ENCODE peak calls at places on chromosomes 6 and 20, in four cellular contexts. D is neuronal stem cell, A is IMR-90, W is H9. L is an unnamed sample.

GRCh38 chr20:60474385-60474910 is 516.2 kb downstream of the CDH26 start:
- DNase-seq in D (no peak), A (no peak), W (no peak), L (no peak)

GRCh38 chr6:151682922-151683321 is 124.6 kb upstream of the ESR1 start:
- DNase-seq in D (no peak), A (no peak), W (no peak), L (no peak)

GRCh38 chr6:104201557-104201956 is 658.2 kb downstream of the HACE1 start:
- DNase-seq in D (no peak), A (no peak), W (no peak), L (no peak)

GRCh38 chr6:159249150-159249549 is 80.0 kb downstream of the FNDC1 start:
- DNase-seq in D (no peak), A (no peak), W (no peak), L (no peak)

GRCh38 chr6:137389150-137389664 is 105.0 kb downstream of the OLIG3 start:
- DNase-seq in D (no peak), A (no peak), W (no peak), L (peak)

GRCh38 chr6:36113049-36113448 is 17.3 kb upstream of the MAPK13 start:
- DNase-seq in D (no peak), A (no peak), W (no peak), L (peak)

GRCh38 chr20:38164624-38165088 is 414 bp downstream of the TGM2 start:
- DNase-seq in D (no peak), A (no peak), W (no peak), L (no peak)

GRCh38 chr6:142602972-142603371 is 301.2 kb downstream of the ADGRG6 start:
- DNase-seq in D (no peak), A (no peak), W (no peak), L (no peak)

GRCh38 chr20:36238153-36238552 is 1.9 kb downstream of the AAR2 start:
- DNase-seq in D (no peak), A (no peak), W (no peak), L (no peak)

GRCh38 chr6:72616406-72617015 is 5.4 kb upstream of the KCNQ5 start:
- DNase-seq in D (no peak), A (peak), W (no peak), L (peak)

GRCh38 chr20:50789968-50790650 is 4.8 kb upstream of the BCAS4 start:
- DNase-seq in D (no peak), A (no peak), W (no peak), L (no peak)

GRCh38 chr6:135014353-135014832 is 40.2 kb downstream of the HBS1L start:
- DNase-seq in D (no peak), A (no peak), W (no peak), L (no peak)

GRCh38 chr6:146864300-146864699 is 265.5 kb downstream of the ADGB start:
- DNase-seq in D (no peak), A (no peak), W (no peak), L (no peak)

GRCh38 chr6:154197176-154197850 is 158.3 kb downstream of the OPRM1 start:
- DNase-seq in D (no peak), A (peak), W (no peak), L (peak)

GRCh38 chr20:41654884-41655283 is 36.7 kb upstream of the CHD6 start:
- DNase-seq in D (peak), A (peak), W (peak), L (no peak)

DNA sequence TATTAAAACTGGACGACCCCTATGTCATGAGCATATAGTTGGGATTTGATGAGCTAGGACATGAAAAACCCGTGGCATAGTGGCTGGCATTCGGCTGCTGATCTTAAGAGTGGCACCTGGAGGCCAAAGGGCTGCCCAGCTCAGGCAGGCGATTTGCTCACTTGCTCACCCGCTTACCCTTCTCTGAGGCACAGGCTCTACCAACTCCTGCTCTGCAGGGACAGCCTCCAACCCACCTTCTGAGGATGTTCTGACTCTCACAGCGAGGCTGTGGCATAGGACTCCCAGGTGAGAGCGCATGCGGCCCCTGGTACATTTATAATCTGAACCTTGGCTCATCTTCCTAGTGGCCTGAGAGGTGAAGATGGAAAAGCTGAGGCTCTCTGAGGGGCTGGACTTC is 995 bp downstream of the RSPO4 start:
- DNase-seq in D (no peak), A (no peak), W (peak), L (no peak)
- H3K4me2 ChIP-seq in D (no peak), A (no peak), W (peak), L (no peak)

GRCh38 chr20:13875265-13875811 is 90.5 kb downstream of the NDUFAF5 start:
- DNase-seq in D (no peak), A (no peak), W (no peak), L (no peak)

GRCh38 chr20:13874269-13875158 is 89.7 kb downstream of the NDUFAF5 start:
- DNase-seq in D (no peak), A (no peak), W (no peak), L (no peak)

GRCh38 chr20:13870349-13870748 is 85.5 kb downstream of the NDUFAF5 start:
- DNase-seq in D (no peak), A (no peak), W (peak), L (no peak)

GRCh38 chr20:13877789-13878188 is 93.0 kb downstream of the NDUFAF5 start:
- DNase-seq in D (no peak), A (no peak), W (no peak), L (no peak)

DNA sequence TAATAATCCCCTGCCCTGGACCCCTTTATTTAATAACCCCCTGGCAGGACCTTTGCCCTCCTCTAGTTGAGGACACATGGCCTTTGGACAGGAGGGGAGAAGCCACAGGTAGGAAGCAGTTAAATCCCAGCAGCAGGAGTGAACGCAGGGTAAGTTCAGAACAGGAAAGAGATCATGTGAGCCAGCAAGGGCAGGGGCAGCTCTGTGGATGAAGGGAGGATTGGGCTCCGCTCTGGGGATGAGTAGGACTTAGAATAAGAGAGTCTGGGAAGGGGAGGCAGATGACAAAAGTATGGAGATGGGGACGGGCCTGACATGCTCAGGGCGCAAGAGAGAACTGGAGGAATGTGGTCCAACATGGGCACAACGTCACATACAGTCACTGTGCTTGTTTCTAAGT is 89.0 kb downstream of the NDUFAF5 start:
- DNase-seq in D (no peak), A (no peak), W (peak), L (no peak)
- H4K91ac ChIP-seq in D (no peak), A (no peak), W (no peak), L (no peak)

DNA sequence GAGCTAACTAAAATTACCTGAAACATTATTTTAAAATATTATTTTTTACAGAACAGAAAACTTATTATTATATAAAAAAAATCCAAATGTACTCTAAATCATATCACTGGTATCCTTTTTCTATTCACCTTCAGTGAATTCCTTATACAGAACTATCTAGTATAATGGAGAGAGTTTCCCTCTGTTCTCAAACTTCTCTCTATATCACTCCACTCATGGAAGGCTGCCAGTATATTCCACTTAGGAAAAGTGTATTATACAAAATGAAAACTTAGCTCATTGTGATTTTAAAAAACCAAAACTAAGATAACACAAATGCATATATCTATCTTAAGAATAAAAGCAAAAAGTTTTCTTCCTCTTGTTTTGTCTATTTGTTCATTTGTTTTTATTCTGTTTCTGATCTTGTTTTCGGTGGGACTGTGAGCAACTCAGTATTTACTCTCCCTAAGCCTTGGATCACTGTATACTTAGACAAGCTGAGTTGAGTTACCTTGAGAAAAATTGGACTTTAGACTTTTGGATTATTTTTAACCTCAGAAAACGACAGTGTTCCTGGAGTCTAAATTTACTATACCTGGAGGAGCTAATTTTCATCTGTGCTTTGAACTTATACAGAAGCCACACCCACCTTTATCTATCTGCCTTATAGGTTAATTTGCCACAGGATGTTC is 61.4 kb downstream of the GPR63 start:
- DNase-seq in D (no peak), A (no peak), W (no peak), L (no peak)
- H2BK120ac ChIP-seq in D (no peak), A (no peak), W (no peak), L (no peak)

DNA sequence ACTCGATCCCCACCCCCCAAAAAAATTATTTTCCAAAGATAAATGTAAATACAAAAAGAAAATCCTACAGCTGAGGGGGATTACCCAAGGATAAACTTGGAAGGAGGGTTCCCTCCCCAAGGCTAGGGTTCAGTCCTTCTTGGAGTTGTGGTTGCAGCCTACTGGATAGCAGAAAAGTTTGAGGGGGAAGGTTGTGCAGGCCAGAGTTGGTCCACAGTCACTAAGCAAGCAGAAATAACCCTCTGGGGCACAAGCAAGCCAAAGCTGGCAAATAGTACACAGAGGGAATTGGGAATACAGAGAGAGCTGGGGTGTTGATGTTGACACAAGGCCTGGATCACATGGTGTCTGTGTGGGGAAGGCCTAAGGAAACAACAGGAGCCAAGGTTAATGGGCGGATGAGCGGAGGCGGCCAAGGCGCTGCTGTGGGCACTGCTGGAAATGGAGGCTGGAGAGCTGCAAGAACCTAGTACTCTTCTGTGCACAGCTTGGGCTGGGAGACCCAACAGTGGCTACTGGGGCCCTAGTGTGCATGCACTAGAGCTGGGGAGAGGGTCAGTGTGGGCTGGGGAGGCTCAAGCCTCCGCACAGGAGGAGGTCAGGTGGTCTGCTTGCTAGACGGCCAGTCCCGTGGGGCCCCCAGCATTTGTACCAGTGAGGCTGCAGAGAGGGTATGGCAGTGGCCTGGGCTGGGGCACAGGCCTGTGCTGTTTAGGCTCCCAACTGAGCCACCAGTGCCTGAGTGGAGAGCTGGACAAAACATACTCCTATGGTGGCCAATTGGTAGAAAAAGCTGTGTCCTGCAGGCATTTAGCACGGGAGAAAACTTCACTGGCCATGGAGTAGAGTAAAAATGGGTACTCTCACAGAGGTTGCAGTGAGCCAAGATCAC is 5.5 kb upstream of the SNRPB start:
- DNase-seq in D (no peak), A (no peak), W (no peak), L (no peak)
- H3K4me2 ChIP-seq in D (no peak), A (no peak), W (no peak), L (no peak)

GRCh38 chr6:30882764-30883475 is 1.4 kb upstream of the DDR1 start:
- DNase-seq in D (no peak), A (no peak), W (peak), L (peak)

GRCh38 chr6:30881392-30881986 is 2.8 kb upstream of the DDR1 start:
- DNase-seq in D (no peak), A (no peak), W (no peak), L (no peak)

GRCh38 chr6:30879684-30880427 is 4.5 kb upstream of the DDR1 start:
- DNase-seq in D (no peak), A (no peak), W (no peak), L (no peak)

GRCh38 chr6:30881987-30882763 is 2.1 kb upstream of the DDR1 start:
- DNase-seq in D (peak), A (peak), W (peak), L (no peak)

DNA sequence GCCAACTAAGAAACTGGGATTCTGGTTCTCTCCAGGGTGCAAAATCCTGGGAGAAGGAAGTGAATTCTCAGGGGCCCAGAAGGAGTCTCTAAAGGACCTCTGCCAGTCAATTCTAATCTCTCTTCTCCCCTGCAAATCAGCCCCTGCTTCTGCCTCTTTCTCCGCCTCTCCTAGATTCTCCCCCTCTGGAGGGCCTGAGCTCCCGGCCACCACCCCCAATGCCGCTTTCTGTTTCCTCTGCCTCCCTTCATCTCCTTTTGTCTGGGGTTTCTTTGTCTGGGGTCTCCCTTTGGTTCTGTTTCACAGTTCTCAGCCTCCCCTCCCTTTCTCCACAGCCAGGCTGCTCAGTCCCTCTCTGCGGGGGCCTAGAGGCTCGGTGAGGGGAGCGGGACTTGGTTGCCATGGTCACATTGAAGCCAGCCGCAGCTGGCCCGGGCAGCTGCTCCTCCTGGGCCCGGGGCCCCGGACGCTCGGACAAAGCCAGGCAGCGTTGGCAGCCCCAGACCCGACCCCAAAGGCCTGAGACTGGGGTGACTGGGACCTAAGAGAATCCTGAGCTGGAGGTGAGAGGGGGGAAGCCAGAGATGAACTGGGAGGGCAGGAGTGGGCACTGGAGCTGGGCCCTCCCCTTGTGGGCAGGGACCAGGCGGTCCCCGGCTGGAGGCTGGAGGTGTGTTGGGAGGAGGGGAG is 3.6 kb upstream of the DDR1 start:
- DNase-seq in D (peak), A (no peak), W (peak), L (no peak)
- H4K91ac ChIP-seq in D (no peak), A (peak), W (no peak), L (peak)